ENCODE peak calls at places on chromosomes 12 and 14, in ten cellular contexts. G is NB4; X is sigmoid colon; C is choroid plexus epithelial cell; U is left ventricle myocardium inferior; R is CD8-positive, alpha-beta T cell; M is thoracic aorta; P is psoas muscle; F is kidney; O is dorsolateral prefrontal cortex. H is an unnamed sample.

GRCh38 chr14:22882529-22883190 is 362 bp upstream of the REM2 start:
- DNase-seq in G (no peak), X (peak), C (peak), U (no peak), R (no peak), M (no peak), P (no peak), F (no peak), O (no peak), H (peak)

GRCh38 chr12:108346022-108346633 is 7.0 kb upstream of the CMKLR1 start:
- DNase-seq in G (no peak), X (no peak), C (no peak), U (no peak), R (no peak), M (no peak), P (peak), F (no peak), O (no peak), H (no peak)

GRCh38 chr12:21301-22189 is 45.0 kb upstream of the IQSEC3 start:
- DNase-seq in G (peak), X (no peak), C (no peak), U (no peak), R (no peak), M (no peak), P (no peak), F (no peak), O (peak), H (peak)

GRCh38 chr12:47397664-47398281 is 308.1 kb downstream of the RPAP3 start:
- DNase-seq in G (peak), X (no peak), C (peak), U (no peak), R (no peak), M (no peak), P (no peak), F (no peak), O (no peak), H (peak)

GRCh38 chr12:44227601-44228000 is 391.7 kb downstream of the TMEM117 start:
- DNase-seq in G (no peak), X (no peak), C (peak), U (no peak), R (no peak), M (no peak), P (no peak), F (no peak), O (no peak), H (peak)

GRCh38 chr12:47311514-47311913 is 231.8 kb upstream of the AMIGO2 start:
- DNase-seq in G (no peak), X (no peak), C (no peak), U (no peak), R (no peak), M (no peak), P (no peak), F (no peak), O (no peak), H (no peak)

GRCh38 chr12:106019130-106019529 is 119.6 kb downstream of the NUAK1 start:
- DNase-seq in G (no peak), X (no peak), C (no peak), U (no peak), R (no peak), M (no peak), P (no peak), F (no peak), O (no peak), H (peak)

GRCh38 chr12:105100207-105100985 is 7.1 kb upstream of the WASHC4 start:
- DNase-seq in G (peak), X (no peak), C (peak), U (no peak), R (no peak), M (no peak), P (no peak), F (no peak), O (no peak), H (peak)

GRCh38 chr12:128387811-128388422 is 120.9 kb downstream of the TMEM132C start:
- DNase-seq in G (peak), X (no peak), C (no peak), U (no peak), R (no peak), M (no peak), P (peak), F (no peak), O (peak), H (no peak)

GRCh38 chr12:121668750-121669524 is 517 bp downstream of the MORN3 start:
- DNase-seq in G (peak), X (no peak), C (peak), U (no peak), R (peak), M (no peak), P (peak), F (no peak), O (no peak), H (peak)

GRCh38 chr12:62600038-62600437 is 133.4 kb downstream of the MON2 start:
- DNase-seq in G (peak), X (no peak), C (peak), U (no peak), R (no peak), M (no peak), P (no peak), F (no peak), O (no peak), H (no peak)

GRCh38 chr12:47867496-47867941 is 37.3 kb downstream of the VDR start:
- DNase-seq in G (peak), X (no peak), C (peak), U (no peak), R (no peak), M (no peak), P (no peak), F (no peak), O (no peak), H (peak)

GRCh38 chr14:22296722-22297121 is 292.3 kb downstream of the DAD1 start:
- DNase-seq in G (no peak), X (no peak), C (peak), U (no peak), R (no peak), M (no peak), P (no peak), F (no peak), O (no peak), H (peak)

GRCh38 chr12:22588817-22589216 is 36.2 kb upstream of the ETNK1 start:
- DNase-seq in G (no peak), X (no peak), C (no peak), U (no peak), R (no peak), M (no peak), P (no peak), F (no peak), O (no peak), H (no peak)

GRCh38 chr12:8917751-8918150 is 3.4 kb downstream of the PHC1 start:
- DNase-seq in G (no peak), X (no peak), C (peak), U (no peak), R (no peak), M (no peak), P (no peak), F (no peak), O (no peak), H (no peak)

GRCh38 chr12:30178948-30179347 is 395.2 kb upstream of the TMTC1 start:
- DNase-seq in G (no peak), X (no peak), C (no peak), U (no peak), R (no peak), M (no peak), P (no peak), F (no peak), O (no peak), H (no peak)

DNA sequence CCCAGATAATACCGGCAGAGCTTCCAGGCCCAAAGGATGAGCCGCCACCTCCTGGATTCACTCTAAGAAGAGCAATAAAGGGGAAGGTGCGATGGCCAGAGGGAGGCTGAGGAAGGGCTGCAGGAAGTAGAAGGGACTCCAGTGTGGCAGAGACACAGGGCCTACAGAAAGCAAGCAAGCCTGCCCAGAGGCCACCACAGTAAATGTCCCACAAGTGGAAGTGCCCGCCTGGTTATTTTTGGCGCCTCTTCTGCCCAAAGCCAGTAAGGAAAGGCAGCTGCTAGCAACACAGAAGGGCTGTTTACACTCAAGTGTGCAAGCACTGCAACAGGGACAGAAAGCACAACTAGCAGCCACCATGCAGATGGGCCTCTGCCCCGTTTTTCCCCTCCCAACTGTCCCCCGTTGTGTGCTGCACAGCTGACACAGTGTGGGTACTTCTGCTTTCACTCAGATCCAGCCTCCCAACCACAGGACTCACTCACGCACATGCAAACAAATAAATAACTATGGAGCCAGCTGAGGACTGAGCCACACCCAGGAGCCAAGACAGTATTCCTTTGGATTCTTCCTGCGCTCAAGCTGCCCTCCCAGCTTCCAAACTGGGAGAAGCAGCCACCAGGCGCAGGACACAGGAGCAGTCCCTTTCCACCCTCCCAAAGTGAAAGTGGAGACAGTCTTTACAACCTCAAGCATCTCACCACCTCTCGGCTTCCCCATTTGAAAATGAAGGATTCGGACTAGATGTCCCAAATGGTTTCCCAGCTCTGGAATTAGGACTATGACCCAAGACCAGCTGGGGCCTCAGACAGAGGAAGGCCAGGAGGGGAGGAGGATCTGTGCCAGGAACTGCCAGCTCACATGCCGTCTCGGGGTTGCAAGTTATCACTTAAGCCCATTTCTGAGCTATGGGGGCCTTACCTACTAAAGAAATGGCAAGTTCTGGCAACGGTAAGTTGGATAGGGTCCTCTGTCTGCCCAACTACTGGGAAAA is 40.0 kb upstream of the PNMA1 start:
- DNase-seq in G (peak), X (peak), C (no peak), U (no peak), R (no peak), M (no peak), P (no peak), F (no peak), O (peak), H (peak)
- H3K4me3 ChIP-seq in G (peak), X (no peak), C (peak), U (peak), R (peak), M (peak), P (peak), F (peak), O (peak), H (no peak)

GRCh38 chr14:71179046-71179445 is 271.8 kb downstream of the PCNX1 start:
- DNase-seq in G (no peak), X (no peak), C (no peak), U (no peak), R (no peak), M (no peak), P (no peak), F (no peak), O (no peak), H (no peak)

GRCh38 chr14:71183856-71184255 is 276.6 kb downstream of the PCNX1 start:
- DNase-seq in G (no peak), X (no peak), C (no peak), U (no peak), R (no peak), M (no peak), P (no peak), F (no peak), O (no peak), H (no peak)

GRCh38 chr14:71175491-71175890 is 268.2 kb downstream of the PCNX1 start:
- DNase-seq in G (no peak), X (no peak), C (no peak), U (no peak), R (no peak), M (no peak), P (no peak), F (no peak), O (no peak), H (peak)

GRCh38 chr14:71181215-71182003 is 274.1 kb downstream of the PCNX1 start:
- DNase-seq in G (no peak), X (no peak), C (no peak), U (no peak), R (no peak), M (no peak), P (no peak), F (no peak), O (no peak), H (peak)
- TF ChIP-seq CTCF in G (no peak), X (no peak), C (no peak), U (no peak), R (no peak), M (no peak), P (no peak), F (no peak), O (no peak), H (no peak)

DNA sequence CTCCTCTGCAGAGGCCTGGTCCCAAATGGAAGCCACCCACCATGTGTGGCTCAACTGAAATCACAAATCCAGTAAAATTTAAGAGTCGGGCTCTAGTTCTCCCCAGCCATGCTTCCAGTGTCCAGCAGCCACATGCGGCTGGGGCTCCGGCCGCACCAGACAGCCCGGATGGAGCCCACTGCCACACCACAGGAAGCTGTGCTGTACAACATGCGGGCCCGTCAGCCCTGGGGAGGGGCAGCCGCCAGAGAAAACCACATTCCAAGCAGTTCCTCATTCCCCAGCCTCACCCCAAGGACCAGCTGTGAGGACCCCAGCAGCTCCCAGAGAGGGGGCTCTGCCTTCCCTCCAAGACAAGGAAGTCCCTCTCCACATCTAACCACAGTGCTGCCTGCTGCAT is 135.0 kb downstream of the NCOR2 start:
- DNase-seq in G (peak), X (no peak), C (peak), U (peak), R (no peak), M (no peak), P (no peak), F (no peak), O (no peak), H (no peak)
- H3K4me3 ChIP-seq in G (peak), X (no peak), C (no peak), U (no peak), R (no peak), M (no peak), P (no peak), F (no peak), O (no peak), H (no peak)

DNA sequence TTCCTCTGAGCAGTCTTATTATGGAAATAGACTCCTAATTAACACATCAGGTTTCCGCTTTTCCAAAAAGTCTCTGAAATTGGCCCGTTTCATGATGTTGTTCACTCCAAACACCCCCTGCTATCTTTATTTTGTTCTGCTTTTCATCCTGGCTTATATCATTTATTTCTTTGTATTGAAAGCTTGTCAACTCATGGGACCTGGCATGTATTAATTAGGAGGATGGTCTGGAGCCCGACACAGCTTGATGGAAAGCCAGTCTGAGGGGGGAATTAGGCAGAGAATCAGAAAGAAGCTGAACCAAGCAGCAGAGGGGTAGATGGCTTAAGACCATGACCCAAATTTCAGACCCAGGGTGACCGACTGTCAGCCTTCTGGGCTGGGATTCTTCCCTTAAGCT is 233.2 kb downstream of the EFCAB11 start:
- DNase-seq in G (no peak), X (no peak), C (no peak), U (no peak), R (no peak), M (no peak), P (no peak), F (no peak), O (no peak), H (no peak)
- TF ChIP-seq CTCF in G (no peak), X (no peak), C (no peak), U (no peak), R (no peak), M (no peak), P (no peak), F (no peak), O (no peak), H (no peak)

GRCh38 chr12:87991483-87991882 is 37.7 kb downstream of the C12orf50 start:
- DNase-seq in G (no peak), X (no peak), C (no peak), U (no peak), R (no peak), M (no peak), P (no peak), F (no peak), O (no peak), H (no peak)
- H3K4me3 ChIP-seq in G (no peak), X (no peak), C (no peak), U (no peak), R (no peak), M (no peak), P (no peak), F (no peak), O (no peak), H (no peak)

GRCh38 chr12:55823419-55823818 is 5.6 kb downstream of the ORMDL2 start:
- DNase-seq in G (no peak), X (no peak), C (no peak), U (no peak), R (no peak), M (no peak), P (no peak), F (no peak), O (no peak), H (no peak)

GRCh38 chr12:55820679-55821078 is 2.8 kb downstream of the ORMDL2 start:
- DNase-seq in G (peak), X (no peak), C (peak), U (no peak), R (no peak), M (no peak), P (no peak), F (no peak), O (no peak), H (peak)

GRCh38 chr12:55824726-55825125 is 4.7 kb downstream of the DNAJC14 start:
- DNase-seq in G (no peak), X (no peak), C (no peak), U (no peak), R (no peak), M (no peak), P (no peak), F (no peak), O (no peak), H (no peak)

GRCh38 chr12:55818886-55819285 is 1.0 kb downstream of the ORMDL2 start:
- DNase-seq in G (no peak), X (no peak), C (no peak), U (no peak), R (no peak), M (no peak), P (no peak), F (no peak), O (no peak), H (no peak)

GRCh38 chr12:55822228-55822627 is 4.4 kb downstream of the ORMDL2 start:
- DNase-seq in G (no peak), X (no peak), C (peak), U (no peak), R (no peak), M (no peak), P (no peak), F (no peak), O (no peak), H (peak)
- TF ChIP-seq CTCF in G (no peak), X (no peak), C (peak), U (peak), R (no peak), M (no peak), P (no peak), F (peak), O (no peak), H (peak)

GRCh38 chr14:65833256-65833880 is 420.8 kb downstream of the FUT8 start:
- DNase-seq in G (no peak), X (no peak), C (no peak), U (no peak), R (no peak), M (no peak), P (peak), F (no peak), O (no peak), H (no peak)
- H3K4me3 ChIP-seq in G (no peak), X (no peak), C (no peak), U (no peak), R (no peak), M (no peak), P (no peak), F (peak), O (no peak), H (no peak)

GRCh38 chr12:123601602-123602489 is at the start of gene DDX55:
- DNase-seq in G (peak), X (peak), C (peak), U (peak), R (peak), M (no peak), P (peak), F (peak), O (peak), H (peak)
- TF ChIP-seq CTCF in G (peak), X (peak), C (peak), U (peak), R (peak), M (peak), P (peak), F (peak), O (peak), H (peak)

DNA sequence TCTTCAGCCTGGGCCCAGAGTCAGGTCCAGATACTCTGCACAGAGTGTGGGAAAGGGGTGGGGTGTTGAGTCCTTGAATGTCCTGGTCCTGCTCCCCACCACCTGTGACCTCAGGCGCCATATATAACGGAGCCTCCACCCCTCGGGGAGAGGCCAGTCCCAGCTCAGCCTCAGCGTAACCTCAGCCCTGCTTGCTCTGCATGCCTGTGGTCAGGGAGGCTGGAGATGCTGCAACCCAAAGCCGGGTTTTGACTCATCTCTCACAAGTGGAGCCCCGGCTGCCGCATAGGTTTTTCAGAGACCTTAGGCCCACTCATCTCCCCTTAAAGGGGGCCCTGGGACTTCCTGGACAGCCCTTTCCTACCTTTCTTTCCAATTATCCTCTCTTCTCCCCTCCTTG is 1.3 kb downstream of the ITGB7 start:
- DNase-seq in G (peak), X (no peak), C (peak), U (no peak), R (peak), M (no peak), P (no peak), F (peak), O (peak), H (peak)
- H3K4me3 ChIP-seq in G (no peak), X (no peak), C (no peak), U (no peak), R (peak), M (no peak), P (no peak), F (no peak), O (no peak), H (no peak)

GRCh38 chr12:9940370-9940769 is 8.2 kb upstream of the CLEC2A start:
- DNase-seq in G (peak), X (no peak), C (peak), U (no peak), R (no peak), M (no peak), P (no peak), F (no peak), O (no peak), H (peak)
- TF ChIP-seq CTCF in G (peak), X (no peak), C (peak), U (no peak), R (peak), M (no peak), P (no peak), F (no peak), O (peak), H (peak)